ENCODE peak calls at places on chromosomes 11 and 22, in eight cellular contexts. M, F, Y, T, P, E, S and X are unnamed samples.

GRCh38 chr11:34585870-34586654 is 34.8 kb upstream of the EHF start:
- DNase-seq in M (no peak), F (no peak), Y (no peak), T (peak; percentile 62), P (peak; percentile 20), E (peak; percentile 75), S (no peak), X (no peak)

GRCh38 chr11:9528141-9528511 is 45.3 kb upstream of the WEE1 start:
- DNase-seq in M (no peak), F (no peak), Y (no peak), T (no peak), P (no peak), E (no peak), S (no peak), X (no peak)

GRCh38 chr22:39132871-39133524 is 19.5 kb downstream of the CBX7 start:
- DNase-seq in M (no peak), F (no peak), Y (peak; percentile 57), T (no peak), P (no peak), E (no peak), S (no peak), X (no peak)

GRCh38 chr22:37634505-37635002 is 4.9 kb upstream of the SH3BP1 start:
- DNase-seq in M (peak; percentile 13), F (no peak), Y (peak; percentile 72), T (no peak), P (no peak), E (no peak), S (no peak), X (no peak)

GRCh38 chr11:441418-442274 is at the start of gene ANO9:
- DNase-seq in M (no peak), F (peak; percentile 23), Y (peak; percentile 88), T (no peak), P (no peak), E (no peak), S (peak; percentile 48), X (peak; percentile 86)

GRCh38 chr11:130725417-130726233 is 190.7 kb downstream of the SNX19 start:
- DNase-seq in M (no peak), F (no peak), Y (no peak), T (no peak), P (no peak), E (no peak), S (no peak), X (no peak)

GRCh38 chr11:78666675-78667129 is 92.0 kb upstream of the NARS2 start:
- DNase-seq in M (no peak), F (no peak), Y (no peak), T (peak; percentile 83), P (no peak), E (no peak), S (no peak), X (no peak)

GRCh38 chr11:20126724-20127123 is 33.6 kb downstream of the DBX1 start:
- DNase-seq in M (no peak), F (no peak), Y (no peak), T (no peak), P (no peak), E (no peak), S (no peak), X (no peak)

GRCh38 chr11:35063453-35063852 is 75.5 kb upstream of the CD44 start:
- DNase-seq in M (no peak), F (no peak), Y (no peak), T (no peak), P (no peak), E (no peak), S (no peak), X (no peak)

GRCh38 chr11:47916361-47916841 is 64.0 kb upstream of the PTPRJ start:
- DNase-seq in M (no peak), F (no peak), Y (peak; percentile 49), T (no peak), P (no peak), E (no peak), S (no peak), X (peak; percentile 34)

GRCh38 chr11:120392791-120393190 is 56.6 kb downstream of the ARHGEF12 start:
- DNase-seq in M (no peak), F (no peak), Y (no peak), T (peak; percentile 56), P (no peak), E (no peak), S (no peak), X (no peak)

GRCh38 chr11:115290479-115291390 is 213.5 kb downstream of the CADM1 start:
- DNase-seq in M (peak; percentile 73), F (no peak), Y (no peak), T (peak; percentile 31), P (no peak), E (no peak), S (no peak), X (no peak)

GRCh38 chr22:33674357-33674756 is 245.9 kb downstream of the LARGE1 start:
- DNase-seq in M (no peak), F (no peak), Y (no peak), T (no peak), P (no peak), E (no peak), S (no peak), X (no peak)

GRCh38 chr22:50656122-50657070 is 16.2 kb upstream of the SHANK3 start:
- DNase-seq in M (no peak), F (no peak), Y (no peak), T (peak; percentile 76), P (no peak), E (no peak), S (no peak), X (no peak)

GRCh38 chr11:8679006-8679405 is 3.5 kb downstream of the TRIM66 start:
- DNase-seq in M (no peak), F (no peak), Y (no peak), T (no peak), P (no peak), E (no peak), S (no peak), X (no peak)

GRCh38 chr22:36546092-36546804 is 17.3 kb upstream of the EIF3D start:
- DNase-seq in M (peak; percentile 49), F (no peak), Y (peak; percentile 66), T (peak; percentile 50), P (no peak), E (peak; percentile 16), S (no peak), X (no peak)

GRCh38 chr22:46201059-46201757 is 48.9 kb downstream of the CDPF1 start:
- DNase-seq in M (no peak), F (no peak), Y (no peak), T (no peak), P (no peak), E (no peak), S (no peak), X (peak; percentile 80)

GRCh38 chr11:61325649-61326414 is 7.1 kb downstream of the DDB1 start:
- DNase-seq in M (no peak), F (no peak), Y (no peak), T (no peak), P (no peak), E (peak; percentile 21), S (no peak), X (no peak)

GRCh38 chr11:11789735-11790369 is 51.9 kb upstream of the USP47 start:
- DNase-seq in M (no peak), F (no peak), Y (no peak), T (peak; percentile 30), P (no peak), E (peak; percentile 23), S (no peak), X (no peak)

GRCh38 chr22:20238567-20239062 is 29.5 kb downstream of the RTN4R start:
- DNase-seq in M (peak; percentile 68), F (no peak), Y (peak; percentile 80), T (peak; percentile 21), P (no peak), E (no peak), S (peak; percentile 20), X (peak; percentile 32)

GRCh38 chr11:130652671-130653335 is 204.4 kb downstream of the ADAMTS15 start:
- DNase-seq in M (no peak), F (no peak), Y (no peak), T (peak; percentile 74), P (no peak), E (no peak), S (no peak), X (no peak)